ENCODE peak calls at places on chromosome 10, in four cellular contexts. D is adipocyte; J is activated naive CD8-positive, alpha-beta T cell treated with anti-CD3 and anti-CD28 coated beads, Interleukin-2, amount 50 U/mL, for 16 hours; Q is hypothalamus. H is an unnamed sample.

GRCh38 chr10:86757110-86757790 is 831 bp downstream of the BMPR1A start:
- DNase-seq in D (peak; percentile 77), J (no peak), Q (no peak), H (peak; percentile 36)

GRCh38 chr10:62618576-62619408 is 185.7 kb upstream of the ADO start:
- DNase-seq in D (peak; percentile 24), J (no peak), Q (no peak), H (no peak)

GRCh38 chr10:44809652-44810051 is 101.5 kb upstream of the TMEM72 start:
- DNase-seq in D (peak; percentile 30), J (no peak), Q (no peak), H (no peak)

GRCh38 chr10:78977761-78978305 is 90.9 kb upstream of the ZMIZ1 start:
- DNase-seq in D (peak; percentile 92), J (no peak), Q (no peak), H (peak; percentile 54)

GRCh38 chr10:24553051-24553612 is 170.6 kb downstream of the ARHGAP21 start:
- DNase-seq in D (no peak), J (no peak), Q (no peak), H (no peak)

GRCh38 chr10:123496336-123496735 is 169.8 kb upstream of the GPR26 start:
- DNase-seq in D (peak; percentile 23), J (no peak), Q (no peak), H (no peak)

GRCh38 chr10:27104919-27105318 is 4.6 kb upstream of the ANKRD26 start:
- DNase-seq in D (no peak), J (no peak), Q (no peak), H (no peak)

GRCh38 chr10:62185914-62186692 is 82.5 kb downstream of the RTKN2 start:
- DNase-seq in D (no peak), J (no peak), Q (no peak), H (no peak)

GRCh38 chr10:104336829-104337526 is 1.3 kb downstream of the ITPRIP start:
- DNase-seq in D (peak; percentile 84), J (no peak), Q (no peak), H (no peak)

GRCh38 chr10:90319188-90319914 is 538.5 kb downstream of the HTR7 start:
- DNase-seq in D (peak; percentile 85), J (no peak), Q (no peak), H (no peak)

GRCh38 chr10:103618575-103619423 is 125.3 kb downstream of the NEURL1 start:
- DNase-seq in D (peak; percentile 52), J (no peak), Q (peak; percentile 74), H (peak; percentile 70)

H was measured in tibial nerve.